ENCODE peak calls at places on chromosomes 3 and 15, in seven cellular contexts. One of them, this sample, is unnamed.

GRCh38 chr3:79767194-79767952 is 425 bp downstream of the ROBO1 start:
- DNase-seq in foreskin melanocyte: no peak
- DNase-seq in right cardiac atrium: no peak
- DNase-seq in activated T-cell treated with anti-CD3 and anti-CD28 coated beads for 24 hours: no peak
- DNase-seq in M059J: no peak
- DNase-seq in activated T-helper 1 cell treated with Interleukin-2 at 50 U/mL for 16 hours: no peak
- DNase-seq in globus pallidus: no peak
- DNase-seq in this sample: no peak

GRCh38 chr3:147305533-147306241 is 100.7 kb downstream of the ZIC4 start:
- DNase-seq in activated T-cell treated with anti-CD3 and anti-CD28 coated beads for 24 hours: no peak
- DNase-seq in globus pallidus: no peak
- DNase-seq in foreskin melanocyte: no peak
- DNase-seq in activated T-helper 1 cell treated with Interleukin-2 at 50 U/mL for 16 hours: no peak
- DNase-seq in right cardiac atrium: no peak
- DNase-seq in M059J: no peak
- DNase-seq in this sample: no peak

GRCh38 chr3:112464264-112464663 is 35.0 kb downstream of the BTLA start:
- DNase-seq in globus pallidus: peak; percentile 12
- DNase-seq in M059J: no peak
- DNase-seq in right cardiac atrium: no peak
- DNase-seq in activated T-helper 1 cell treated with Interleukin-2 at 50 U/mL for 16 hours: no peak
- DNase-seq in activated T-cell treated with anti-CD3 and anti-CD28 coated beads for 24 hours: no peak
- DNase-seq in foreskin melanocyte: peak; percentile 29
- DNase-seq in this sample: no peak

GRCh38 chr3:75140904-75141615 is 523.1 kb upstream of the FRG2C start:
- DNase-seq in activated T-cell treated with anti-CD3 and anti-CD28 coated beads for 24 hours: no peak
- DNase-seq in globus pallidus: no peak
- DNase-seq in right cardiac atrium: no peak
- DNase-seq in M059J: no peak
- DNase-seq in foreskin melanocyte: no peak
- DNase-seq in activated T-helper 1 cell treated with Interleukin-2 at 50 U/mL for 16 hours: no peak
- DNase-seq in this sample: no peak

GRCh38 chr3:69009559-69010410 is 3.7 kb downstream of the EOGT start:
- DNase-seq in activated T-cell treated with anti-CD3 and anti-CD28 coated beads for 24 hours: no peak
- DNase-seq in M059J: peak; percentile 24
- DNase-seq in right cardiac atrium: no peak
- DNase-seq in foreskin melanocyte: peak; percentile 9
- DNase-seq in globus pallidus: no peak
- DNase-seq in activated T-helper 1 cell treated with Interleukin-2 at 50 U/mL for 16 hours: no peak
- DNase-seq in this sample: peak; percentile 90

GRCh38 chr15:60575995-60576394 is 97.1 kb upstream of the ICE2 start:
- DNase-seq in M059J: peak; percentile 9
- DNase-seq in right cardiac atrium: no peak
- DNase-seq in foreskin melanocyte: no peak
- DNase-seq in activated T-helper 1 cell treated with Interleukin-2 at 50 U/mL for 16 hours: no peak
- DNase-seq in activated T-cell treated with anti-CD3 and anti-CD28 coated beads for 24 hours: no peak
- DNase-seq in globus pallidus: no peak
- DNase-seq in this sample: no peak

GRCh38 chr15:64013179-64014043 is 32.9 kb downstream of the DAPK2 start:
- DNase-seq in M059J: peak; percentile 75
- DNase-seq in foreskin melanocyte: no peak
- DNase-seq in globus pallidus: no peak
- DNase-seq in right cardiac atrium: no peak
- DNase-seq in activated T-cell treated with anti-CD3 and anti-CD28 coated beads for 24 hours: no peak
- DNase-seq in activated T-helper 1 cell treated with Interleukin-2 at 50 U/mL for 16 hours: no peak
- DNase-seq in this sample: no peak

GRCh38 chr3:48881652-48882114 is 17.0 kb downstream of the SLC25A20 start:
- DNase-seq in right cardiac atrium: no peak
- DNase-seq in M059J: no peak
- DNase-seq in activated T-cell treated with anti-CD3 and anti-CD28 coated beads for 24 hours: no peak
- DNase-seq in activated T-helper 1 cell treated with Interleukin-2 at 50 U/mL for 16 hours: no peak
- DNase-seq in globus pallidus: no peak
- DNase-seq in foreskin melanocyte: no peak
- DNase-seq in this sample: no peak

GRCh38 chr3:906739-907138 is 186.1 kb upstream of the CNTN6 start:
- DNase-seq in foreskin melanocyte: no peak
- DNase-seq in globus pallidus: no peak
- DNase-seq in right cardiac atrium: no peak
- DNase-seq in activated T-helper 1 cell treated with Interleukin-2 at 50 U/mL for 16 hours: no peak
- DNase-seq in M059J: no peak
- DNase-seq in activated T-cell treated with anti-CD3 and anti-CD28 coated beads for 24 hours: no peak
- DNase-seq in this sample: no peak

GRCh38 chr3:11915621-11916417 is 69.1 kb upstream of the TAMM41 start:
- DNase-seq in activated T-helper 1 cell treated with Interleukin-2 at 50 U/mL for 16 hours: no peak
- DNase-seq in M059J: no peak
- DNase-seq in activated T-cell treated with anti-CD3 and anti-CD28 coated beads for 24 hours: no peak
- DNase-seq in foreskin melanocyte: no peak
- DNase-seq in right cardiac atrium: no peak
- DNase-seq in globus pallidus: no peak
- DNase-seq in this sample: no peak